ENCODE peak calls at places on chromosome 20, in ten cellular contexts. N is T-helper 2 cell; C is AG09309; X is LHCN-M2; V is cardiac fibroblast; E is stimulated activated CD8-positive, alpha-beta memory T cell treated with anti-CD3 and anti-CD28 coated beads, Interleukin-4, amount 100 ng/mL, for 1 hour; Z is tibial nerve; M is KG1; T is GF-D8; D is stimulated activated CD4-positive, alpha-beta T cell treated with anti-CD3 and anti-CD28 coated beads, TNF-alpha, amount 100 ng/mL, for 1 hour. A is an unnamed sample.

GRCh38 chr20:58340853-58341252 is 31.3 kb downstream of the RAB22A start:
- DNase-seq in N (no peak), C (no peak), X (peak), V (peak), E (no peak), Z (no peak), M (no peak), T (no peak), D (no peak), A (no peak)

GRCh38 chr20:64053841-64054661 is 4.6 kb upstream of the SOX18 start:
- DNase-seq in N (no peak), C (no peak), X (no peak), V (peak), E (no peak), Z (no peak), M (no peak), T (peak), D (no peak), A (no peak)

GRCh38 chr20:38997622-38998021 is 35.5 kb downstream of the DHX35 start:
- DNase-seq in N (peak), C (no peak), X (peak), V (no peak), E (no peak), Z (no peak), M (no peak), T (no peak), D (no peak), A (no peak)

GRCh38 chr20:9442858-9443257 is 71.5 kb upstream of the LAMP5 start:
- DNase-seq in N (no peak), C (no peak), X (peak), V (no peak), E (no peak), Z (no peak), M (no peak), T (no peak), D (no peak), A (no peak)

GRCh38 chr20:2446845-2447244 is 23.7 kb downstream of the SNRPB start:
- DNase-seq in N (no peak), C (no peak), X (no peak), V (no peak), E (no peak), Z (no peak), M (no peak), T (no peak), D (no peak), A (no peak)

GRCh38 chr20:35616465-35617396 is 1.1 kb downstream of the SPAG4 start:
- DNase-seq in N (no peak), C (peak), X (peak), V (peak), E (no peak), Z (peak), M (no peak), T (peak), D (no peak), A (no peak)

GRCh38 chr20:34516874-34517542 is 786 bp downstream of the DYNLRB1 start:
- DNase-seq in N (no peak), C (no peak), X (no peak), V (no peak), E (no peak), Z (no peak), M (peak), T (no peak), D (no peak), A (no peak)

GRCh38 chr20:24033151-24033550 is 44.6 kb upstream of the GGTLC1 start:
- DNase-seq in N (no peak), C (no peak), X (no peak), V (no peak), E (no peak), Z (no peak), M (no peak), T (no peak), D (no peak), A (no peak)

GRCh38 chr20:36775196-36775595 is 1.6 kb upstream of the DSN1 start:
- DNase-seq in N (no peak), C (no peak), X (peak), V (no peak), E (no peak), Z (peak), M (no peak), T (no peak), D (no peak), A (no peak)

GRCh38 chr20:32610897-32611218 is 25.7 kb upstream of the NOL4L start:
- DNase-seq in N (no peak), C (no peak), X (no peak), V (no peak), E (no peak), Z (no peak), M (no peak), T (no peak), D (no peak), A (no peak)

GRCh38 chr20:36585410-36586125 is 12.2 kb downstream of the TGIF2 start:
- DNase-seq in N (no peak), C (peak), X (peak), V (peak), E (no peak), Z (no peak), M (no peak), T (no peak), D (no peak), A (no peak)

GRCh38 chr20:44401052-44401769 is 45.7 kb downstream of the HNF4A start:
- DNase-seq in N (no peak), C (no peak), X (no peak), V (no peak), E (no peak), Z (no peak), M (no peak), T (no peak), D (no peak), A (no peak)

GRCh38 chr20:5938456-5939029 is 11.8 kb downstream of the TRMT6 start:
- DNase-seq in N (no peak), C (no peak), X (no peak), V (no peak), E (no peak), Z (no peak), M (no peak), T (no peak), D (no peak), A (no peak)

GRCh38 chr20:13772529-13772928 is 12.2 kb downstream of the ESF1 start:
- DNase-seq in N (no peak), C (no peak), X (peak), V (no peak), E (no peak), Z (no peak), M (no peak), T (no peak), D (no peak), A (no peak)

GRCh38 chr20:51446230-51446629 is 96.3 kb downstream of the NFATC2 start:
- DNase-seq in N (no peak), C (no peak), X (no peak), V (no peak), E (no peak), Z (no peak), M (no peak), T (no peak), D (no peak), A (no peak)

GRCh38 chr20:32966382-32966781 is 37.9 kb downstream of the SUN5 start:
- DNase-seq in N (no peak), C (no peak), X (no peak), V (no peak), E (no peak), Z (no peak), M (no peak), T (no peak), D (no peak), A (no peak)

GRCh38 chr20:32230707-32231106 is 23.0 kb downstream of the POFUT1 start:
- DNase-seq in N (no peak), C (no peak), X (no peak), V (no peak), E (no peak), Z (no peak), M (no peak), T (no peak), D (no peak), A (no peak)

GRCh38 chr20:14055127-14055742 is 59.9 kb downstream of the MACROD2 start:
- DNase-seq in N (no peak), C (peak), X (peak), V (peak), E (no peak), Z (peak), M (peak), T (peak), D (no peak), A (no peak)

GRCh38 chr20:967796-968742 is 34.0 kb downstream of the RSPO4 start:
- DNase-seq in N (no peak), C (no peak), X (peak), V (peak), E (no peak), Z (peak), M (no peak), T (no peak), D (no peak), A (no peak)